ENCODE peak calls at places on chromosomes 7 and 10, in ten cellular contexts. Q is cardiac muscle cell; T is gastrocnemius medialis; S is Peyer's patch; N is body of pancreas; P is CD8-positive, alpha-beta memory T cell; R is heart left ventricle; G is hepatocyte; W is AG04450; V is IMR-90. X is an unnamed sample.

GRCh38 chr10:29595636-29596225 is 39.0 kb downstream of the SVIL start:
- DNase-seq in W (no peak), V (no peak), S (no peak), G (no peak), R (no peak), N (no peak), P (no peak), Q (no peak), T (peak; percentile 78), X (no peak)

GRCh38 chr7:19692111-19692828 is 16.6 kb downstream of the POLR1F start:
- DNase-seq in Q (no peak), T (no peak), W (no peak), G (no peak), V (no peak), R (no peak), N (no peak), P (no peak), S (no peak), X (no peak)

GRCh38 chr7:73865738-73866445 is 4.9 kb downstream of the TMEM270 start:
- DNase-seq in W (no peak), R (peak; percentile 57), S (no peak), T (no peak), Q (peak; percentile 76), P (no peak), G (peak; percentile 73), V (peak; percentile 63), N (peak; percentile 68), X (no peak)

GRCh38 chr10:96947036-96947435 is 114.9 kb downstream of the LCOR start:
- DNase-seq in S (no peak), R (no peak), G (no peak), Q (no peak), N (no peak), P (no peak), W (no peak), T (no peak), V (no peak), X (no peak)

GRCh38 chr7:78514653-78515052 is 716.1 kb downstream of the PHTF2 start:
- DNase-seq in Q (no peak), S (no peak), G (no peak), R (no peak), V (no peak), T (no peak), N (no peak), P (no peak), W (no peak), X (no peak)

GRCh38 chr10:97406064-97406463 is 4.9 kb upstream of the RRP12 start:
- DNase-seq in V (no peak), S (no peak), Q (no peak), R (peak; percentile 52), G (no peak), N (no peak), P (no peak), W (no peak), T (no peak), X (no peak)

GRCh38 chr10:89392974-89393373 is 551 bp downstream of the IFIT1 start:
- DNase-seq in R (no peak), G (peak; percentile 76), W (peak; percentile 75), V (peak; percentile 92), S (no peak), T (peak; percentile 26), N (peak; percentile 26), P (no peak), Q (peak; percentile 90), X (no peak)

GRCh38 chr7:54394877-54395276 is 147.3 kb upstream of the VSTM2A start:
- DNase-seq in W (no peak), G (no peak), Q (no peak), T (no peak), N (no peak), R (no peak), V (no peak), S (no peak), P (no peak), X (no peak)

GRCh38 chr7:70657989-70658578 is 473.9 kb upstream of the GALNT17 start:
- DNase-seq in V (no peak), G (no peak), S (no peak), W (no peak), R (no peak), Q (no peak), P (peak; percentile 15), T (no peak), N (no peak), X (no peak)

GRCh38 chr10:124740374-124741280 is 3.6 kb downstream of the FAM53B start:
- DNase-seq in T (peak; percentile 80), Q (peak; percentile 70), G (peak; percentile 52), W (no peak), S (peak; percentile 63), N (peak; percentile 45), V (peak; percentile 41), R (peak; percentile 79), P (no peak), X (no peak)

GRCh38 chr10:133019191-133019590 is 68.5 kb upstream of the ADGRA1 start:
- DNase-seq in R (no peak), N (no peak), V (no peak), G (no peak), S (no peak), W (no peak), Q (no peak), P (no peak), T (no peak), X (no peak)
- H3K9me3 ChIP-seq in R (no peaks in the 10 kb centered on the region), N (no peaks in the 10 kb centered on the region), V (peaks cover 18% of the 10 kb centered on the region), G (no peaks in the 10 kb centered on the region), S (no peaks in the 10 kb centered on the region), W (peaks cover 88% of the 10 kb centered on the region), Q (no peaks in the 10 kb centered on the region), P (no peaks in the 10 kb centered on the region), T (no peaks in the 10 kb centered on the region), X (no peaks in the 10 kb centered on the region)

GRCh38 chr10:110353244-110354119 is 48.8 kb upstream of the SMNDC1 start:
- DNase-seq in W (peak; percentile 74), Q (peak; percentile 67), T (no peak), N (no peak), G (peak; percentile 38), P (no peak), V (peak; percentile 99), R (no peak), S (no peak), X (peak; percentile 42)
- H3K27ac ChIP-seq in W (peak overlapping the region; percentile 96), Q (no peak overlapping the region), T (no peak overlapping the region), N (no peak overlapping the region), G (no peak overlapping the region), P (no peak overlapping the region), V (peak overlapping the region; percentile 59), R (no peak overlapping the region), S (no peak overlapping the region), X (no peak overlapping the region)

DNA sequence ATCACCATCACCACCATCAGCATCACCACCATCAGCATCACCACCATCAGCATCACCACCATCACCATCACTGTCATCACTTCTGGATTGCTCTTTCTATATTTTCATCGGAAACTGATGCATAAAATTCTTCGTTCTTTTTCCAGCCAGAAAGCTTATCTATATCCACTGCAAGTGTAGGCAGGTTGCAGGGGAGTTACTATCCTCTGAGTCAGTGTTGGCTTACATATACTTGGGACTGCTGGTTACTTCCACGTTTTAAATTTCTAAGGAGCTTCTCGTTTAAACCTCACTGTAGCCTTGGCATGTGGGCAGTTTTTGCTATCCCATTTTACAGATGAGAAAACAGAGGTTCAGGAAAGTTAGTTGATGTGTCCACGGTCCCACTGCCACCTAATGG is 66.1 kb downstream of the FOXL3 start:
- DNase-seq in R (no peak), P (no peak), T (no peak), Q (no peak), W (no peak), G (no peak), N (no peak), S (no peak), V (no peak), X (no peak)
- H3K9me3 ChIP-seq in R (no peaks in the 10 kb centered on the region), P (no peaks in the 10 kb centered on the region), T (no peaks in the 10 kb centered on the region), Q (no peaks in the 10 kb centered on the region), W (peaks cover 76% of the 10 kb centered on the region), G (no peaks in the 10 kb centered on the region), N (no peaks in the 10 kb centered on the region), S (no peaks in the 10 kb centered on the region), V (peaks cover 22% of the 10 kb centered on the region), X (no peaks in the 10 kb centered on the region)

GRCh38 chr10:79098061-79098460 is 29.3 kb downstream of the ZMIZ1 start:
- DNase-seq in N (no peak), T (no peak), G (no peak), V (no peak), P (no peak), R (no peak), S (no peak), Q (no peak), W (no peak), X (no peak)
- H3K27ac ChIP-seq in N (peak overlapping the region; percentile 33), T (no peak overlapping the region), G (peak overlapping the region; percentile 34), V (no peak overlapping the region), P (no peak overlapping the region), R (no peak overlapping the region), S (peak overlapping the region; percentile 40), Q (no peak overlapping the region), W (no peak overlapping the region), X (no peak overlapping the region)

GRCh38 chr7:63012633-63013183 is 985.9 kb upstream of the ZNF722 start:
- DNase-seq in N (peak; percentile 24), W (no peak), R (no peak), P (no peak), T (no peak), G (no peak), S (no peak), Q (no peak), V (no peak), X (no peak)
- H3K9me3 ChIP-seq in N (no peaks in the 10 kb centered on the region), W (peaks cover 61% of the 10 kb centered on the region), R (no peaks in the 10 kb centered on the region), P (no peaks in the 10 kb centered on the region), T (no peaks in the 10 kb centered on the region), G (peaks cover 9% of the 10 kb centered on the region), S (no peaks in the 10 kb centered on the region), Q (no peaks in the 10 kb centered on the region), V (peaks cover 31% of the 10 kb centered on the region), X (no peaks in the 10 kb centered on the region)

GRCh38 chr10:21534611-21535493 is 820 bp downstream of the MLLT10 start:
- DNase-seq in V (peak; percentile 45), R (peak; percentile 72), N (peak; percentile 69), G (peak; percentile 83), Q (peak; percentile 55), P (peak; percentile 60), W (no peak), S (peak; percentile 79), T (peak; percentile 73), X (peak; percentile 44)
- H3K27ac ChIP-seq in V (peak overlapping the region; percentile 97), R (peak overlapping the region; percentile 99), N (peak overlapping the region; percentile 98), G (peak overlapping the region; percentile 99), Q (peak overlapping the region; percentile 98), P (peak overlapping the region; percentile 51), W (peak overlapping the region; percentile 39), S (peak overlapping the region; percentile 96), T (peak overlapping the region; percentile 99), X (peak overlapping the region; percentile 68)

GRCh38 chr7:57343901-57344622 is 105.9 kb upstream of the ZNF716 start:
- DNase-seq in N (no peak), T (no peak), Q (no peak), G (no peak), S (no peak), V (no peak), R (peak; percentile 92), P (no peak), W (no peak), X (no peak)
- H3K9me3 ChIP-seq in N (no peaks in the 10 kb centered on the region), T (no peaks in the 10 kb centered on the region), Q (no peaks in the 10 kb centered on the region), G (no peaks in the 10 kb centered on the region), S (peaks cover 3% of the 10 kb centered on the region), V (peaks cover 28% of the 10 kb centered on the region), R (no peaks in the 10 kb centered on the region), P (no peaks in the 10 kb centered on the region), W (peaks cover 72% of the 10 kb centered on the region), X (no peaks in the 10 kb centered on the region)

DNA sequence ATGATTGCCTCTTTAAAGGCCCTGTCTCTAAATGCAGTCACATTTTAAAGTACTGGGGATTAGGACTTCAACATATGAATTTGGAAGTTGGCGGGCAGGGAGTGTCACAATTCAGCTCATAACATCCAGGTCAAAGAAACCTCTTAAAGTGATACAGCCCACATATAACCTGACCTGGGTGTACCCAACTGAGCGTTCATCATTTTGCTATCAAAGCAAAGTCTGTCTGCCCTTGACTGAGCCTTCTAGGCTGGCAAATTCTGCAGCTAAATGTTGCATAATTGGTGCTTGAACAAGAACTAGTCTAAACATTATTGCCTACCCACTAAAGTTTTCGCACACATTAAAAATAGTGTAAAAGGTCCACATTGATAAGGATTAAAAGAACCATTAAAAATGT is 3.7 kb downstream of the MSRB2 start:
- DNase-seq in Q (no peak), R (no peak), W (no peak), V (no peak), T (no peak), G (no peak), N (no peak), P (no peak), S (no peak), X (no peak)
- H3K27ac ChIP-seq in Q (no peak overlapping the region), R (no peak overlapping the region), W (no peak overlapping the region), V (no peak overlapping the region), T (no peak overlapping the region), G (peak overlapping the region; percentile 66), N (no peak overlapping the region), P (no peak overlapping the region), S (no peak overlapping the region), X (no peak overlapping the region)